ENCODE peak calls at places on chromosomes 7 and 10, in six cellular contexts. N, X, G, O, P and M are unnamed samples.

GRCh38 chr10:47062801-47063200 is 151.6 kb downstream of the PTPN20 start:
- DNase-seq in N (no peak), X (no peak), G (no peak), O (no peak), P (peak), M (no peak)

GRCh38 chr7:46990761-46991160 is 591.1 kb downstream of the TNS3 start:
- DNase-seq in N (no peak), X (no peak), G (no peak), O (no peak), P (peak), M (no peak)

GRCh38 chr10:131829156-131829930 is 71.5 kb upstream of the PPP2R2D start:
- DNase-seq in N (no peak), X (no peak), G (no peak), O (no peak), P (no peak), M (no peak)

GRCh38 chr7:51121945-51122425 is 194.6 kb downstream of the COBL start:
- DNase-seq in N (no peak), X (no peak), G (no peak), O (no peak), P (no peak), M (no peak)

GRCh38 chr10:119406888-119407777 is 135.4 kb downstream of the RGS10 start:
- DNase-seq in N (no peak), X (no peak), G (no peak), O (no peak), P (no peak), M (no peak)

GRCh38 chr7:155374276-155375252 is 76.9 kb downstream of the INSIG1 start:
- DNase-seq in N (no peak), X (no peak), G (no peak), O (no peak), P (no peak), M (no peak)

GRCh38 chr7:43954524-43955228 is 28.4 kb downstream of the UBE2D4 start:
- DNase-seq in N (peak), X (peak), G (peak), O (no peak), P (peak), M (peak)

GRCh38 chr7:155303039-155303593 is 5.4 kb downstream of the INSIG1 start:
- DNase-seq in N (no peak), X (no peak), G (no peak), O (no peak), P (no peak), M (no peak)

GRCh38 chr10:8404721-8405120 is 350.2 kb downstream of the GATA3 start:
- DNase-seq in N (peak), X (no peak), G (no peak), O (no peak), P (no peak), M (no peak)

GRCh38 chr7:151010307-151011096 is 13.8 kb downstream of the ATG9B start:
- DNase-seq in N (no peak), X (no peak), G (no peak), O (no peak), P (peak), M (no peak)

GRCh38 chr10:3867454-3868273 is 82.7 kb upstream of the KLF6 start:
- DNase-seq in N (peak), X (no peak), G (no peak), O (no peak), P (peak), M (no peak)

GRCh38 chr10:29241925-29242324 is 46.9 kb upstream of the LYZL1 start:
- DNase-seq in N (no peak), X (no peak), G (no peak), O (no peak), P (no peak), M (no peak)

GRCh38 chr10:29245476-29245875 is 43.4 kb upstream of the LYZL1 start:
- DNase-seq in N (no peak), X (no peak), G (no peak), O (no peak), P (no peak), M (no peak)

GRCh38 chr10:29243061-29243460 is 45.8 kb upstream of the LYZL1 start:
- DNase-seq in N (no peak), X (no peak), G (no peak), O (no peak), P (no peak), M (no peak)

GRCh38 chr10:29244978-29245377 is 43.9 kb upstream of the LYZL1 start:
- DNase-seq in N (no peak), X (no peak), G (no peak), O (no peak), P (no peak), M (no peak)

DNA sequence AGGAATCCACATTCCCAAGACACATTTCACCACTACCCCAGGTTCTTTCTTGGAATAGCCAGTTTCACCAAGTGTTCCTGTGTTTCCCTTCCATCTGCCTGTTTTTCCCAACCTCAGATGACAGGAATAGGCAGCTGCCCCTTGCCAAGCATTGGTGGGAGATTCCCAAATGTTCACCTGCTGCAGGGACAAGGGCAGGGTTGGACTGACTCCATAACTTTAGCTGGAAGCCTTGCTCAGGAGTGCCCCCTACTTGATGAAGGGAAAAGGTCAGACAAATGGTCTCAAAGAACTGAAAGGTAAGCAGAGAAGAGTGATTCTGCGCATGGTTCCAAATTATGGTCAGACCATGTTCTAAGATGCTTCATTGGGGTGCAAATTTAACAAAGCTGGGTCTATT is 45.1 kb upstream of the LYZL1 start:
- DNase-seq in N (peak), X (no peak), G (no peak), O (no peak), P (no peak), M (no peak)
- TF ChIP-seq CTCF in N (peak), X (peak), G (peak), O (no peak), P (peak), M (peak)

GRCh38 chr10:96374639-96374984 is 15.8 kb upstream of the OPALIN start:
- DNase-seq in N (no peak), X (no peak), G (no peak), O (no peak), P (no peak), M (no peak)
- H3K4me3 ChIP-seq in N (no peak), X (peak), G (no peak), O (no peak), P (no peak), M (no peak)

GRCh38 chr10:103416436-103417147 is 20.2 kb downstream of the PDCD11 start:
- DNase-seq in N (peak), X (peak), G (peak), O (peak), P (peak), M (peak)
- TF ChIP-seq CTCF in N (peak), X (peak), G (peak), O (peak), P (peak), M (peak)

GRCh38 chr10:5691786-5692185 is 7.1 kb downstream of the TASOR2 start:
- DNase-seq in N (peak), X (no peak), G (no peak), O (no peak), P (no peak), M (no peak)
- H3K4me3 ChIP-seq in N (peak), X (no peak), G (peak), O (no peak), P (no peak), M (no peak)

DNA sequence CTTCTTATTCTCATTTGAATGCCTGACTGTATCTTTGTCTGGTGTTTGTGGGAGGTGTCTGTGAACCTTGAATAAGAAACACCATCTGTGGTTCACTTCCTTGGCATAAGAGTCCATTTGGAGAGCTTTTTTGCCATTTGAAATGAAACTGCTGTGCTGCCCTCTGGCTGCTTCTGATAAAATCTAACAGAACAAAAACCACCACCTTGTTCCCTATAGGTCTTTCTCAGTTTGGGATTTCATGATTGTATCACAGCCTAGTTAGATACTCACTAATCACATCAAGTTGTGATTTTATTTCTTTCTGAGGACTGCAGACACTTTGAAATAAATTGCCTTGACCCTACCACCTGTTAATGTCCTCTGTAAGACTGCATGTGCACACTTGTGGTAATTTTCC is 102.7 kb upstream of the FAM13C start:
- DNase-seq in N (peak), X (peak), G (peak), O (no peak), P (peak), M (peak)
- TF ChIP-seq CTCF in N (peak), X (peak), G (peak), O (no peak), P (peak), M (peak)

GRCh38 chr10:71259815-71260501 is 47.6 kb downstream of the UNC5B start:
- DNase-seq in N (peak), X (no peak), G (no peak), O (no peak), P (no peak), M (no peak)
- H3K4me3 ChIP-seq in N (no peak), X (no peak), G (no peak), O (no peak), P (no peak), M (no peak)

DNA sequence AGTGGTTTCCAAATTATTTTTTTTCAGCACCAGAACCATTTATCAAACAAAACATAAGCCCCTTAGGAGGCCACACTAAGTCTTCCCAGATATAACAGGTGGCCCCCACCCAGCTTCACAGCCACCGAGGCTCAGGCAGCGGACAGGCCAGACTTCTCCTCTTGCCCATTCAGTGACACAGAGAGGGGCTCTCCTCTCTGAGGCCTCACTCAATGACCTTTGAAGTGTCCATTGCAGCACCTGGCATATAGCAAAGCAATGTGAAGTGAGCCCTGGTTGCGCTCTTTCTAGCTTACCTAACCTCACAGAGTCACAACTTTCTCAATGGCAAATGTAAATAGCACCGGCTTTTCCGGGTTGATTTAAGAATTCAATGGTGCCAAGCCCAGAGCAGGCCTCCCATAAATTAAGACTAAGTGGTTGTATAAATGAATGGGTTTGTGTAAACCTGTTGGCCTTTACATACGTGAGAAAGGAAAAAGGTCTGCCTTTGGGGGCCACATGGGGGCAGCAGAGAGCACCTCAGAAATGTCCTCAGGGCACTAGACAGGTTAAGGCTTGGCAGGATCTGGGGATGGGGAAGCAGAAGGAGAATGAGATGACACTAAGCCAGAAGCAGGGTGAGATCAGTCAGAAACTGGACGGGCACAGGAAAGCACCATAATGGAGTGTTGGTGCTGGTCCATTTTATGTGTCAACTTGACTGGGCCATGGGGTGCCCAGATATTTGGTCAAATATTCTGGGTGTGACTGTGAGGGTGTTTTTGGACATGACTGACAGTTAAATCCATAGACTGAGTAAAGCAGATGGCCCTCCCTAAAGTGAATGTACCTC is 59.1 kb downstream of the FRMPD2 start:
- DNase-seq in N (peak), X (no peak), G (peak), O (no peak), P (peak), M (no peak)
- TF ChIP-seq CTCF in N (peak), X (peak), G (peak), O (no peak), P (peak), M (peak)